ENCODE peak calls at places on chromosome 18, in five cellular contexts. R, I, N, F and B are unnamed samples. For H3K27me3, the result is how much of the 10 kb centered on the place peaks cover.

GRCh38 chr18:36284671-36285295 is 12.7 kb upstream of the FHOD3 start:
- DNase-seq in R (no peak), I (no peak), N (no peak), F (no peak), B (no peak)

GRCh38 chr18:63438181-63438580 is 15.9 kb upstream of the VPS4B start:
- DNase-seq in R (no peak), I (no peak), N (no peak), F (no peak), B (no peak)

GRCh38 chr18:48831113-48831759 is 119.5 kb downstream of the SMAD7 start:
- DNase-seq in R (no peak), I (peak), N (no peak), F (peak), B (no peak)

GRCh38 chr18:70233974-70234373 is 28.5 kb upstream of the RTTN start:
- DNase-seq in R (no peak), I (no peak), N (no peak), F (no peak), B (no peak)

GRCh38 chr18:26227051-26227672 is 917 bp downstream of the TAF4B start:
- DNase-seq in R (no peak), I (peak), N (no peak), F (peak), B (no peak)

GRCh38 chr18:38025433-38026038 is 459.9 kb upstream of the CELF4 start:
- DNase-seq in R (no peak), I (no peak), N (no peak), F (no peak), B (no peak)

GRCh38 chr18:55447672-55448018 is 140.3 kb downstream of the TCF4 start:
- DNase-seq in R (no peak), I (no peak), N (no peak), F (no peak), B (no peak)

GRCh38 chr18:7084766-7085080 is 32.9 kb downstream of the LAMA1 start:
- DNase-seq in R (no peak), I (no peak), N (no peak), F (no peak), B (no peak)

GRCh38 chr18:45765740-45766139 is 41.8 kb downstream of the SLC14A1 start:
- DNase-seq in R (no peak), I (no peak), N (no peak), F (no peak), B (no peak)

GRCh38 chr18:51122266-51123045 is 75.0 kb downstream of the MEX3C start:
- DNase-seq in R (no peak), I (no peak), N (no peak), F (no peak), B (no peak)

GRCh38 chr18:55781481-55781957 is 193.5 kb upstream of the TCF4 start:
- DNase-seq in R (no peak), I (peak), N (no peak), F (no peak), B (no peak)

GRCh38 chr18:907171-907879 is 2.7 kb downstream of the ADCYAP1 start:
- DNase-seq in R (no peak), I (no peak), N (no peak), F (no peak), B (peak)

GRCh38 chr18:64244571-64244970 is 95.7 kb upstream of the LINC00305 start:
- DNase-seq in R (no peak), I (no peak), N (no peak), F (no peak), B (no peak)

GRCh38 chr18:2717407-2717806 is 61.9 kb downstream of the SMCHD1 start:
- DNase-seq in R (no peak), I (no peak), N (no peak), F (no peak), B (no peak)

GRCh38 chr18:65415167-65415566 is 335.6 kb upstream of the CDH7 start:
- DNase-seq in R (no peak), I (no peak), N (no peak), F (no peak), B (no peak)

GRCh38 chr18:21115519-21116411 is 4.2 kb upstream of the ROCK1 start:
- DNase-seq in R (no peak), I (no peak), N (no peak), F (no peak), B (no peak)

GRCh38 chr18:57352271-57352701 is at the start of gene ST8SIA3:
- DNase-seq in R (no peak), I (no peak), N (no peak), F (no peak), B (no peak)

GRCh38 chr18:34929336-34929780 is 111.9 kb upstream of the MAPRE2 start:
- DNase-seq in R (no peak), I (no peak), N (no peak), F (no peak), B (no peak)

GRCh38 chr18:48387300-48387699 is 21.9 kb downstream of the ZBTB7C start:
- DNase-seq in R (no peak), I (no peak), N (no peak), F (no peak), B (no peak)

GRCh38 chr18:56240405-56240804 is 398.0 kb downstream of the TXNL1 start:
- DNase-seq in R (no peak), I (no peak), N (no peak), F (no peak), B (no peak)

GRCh38 chr18:46591821-46592391 is 65.1 kb downstream of the LOXHD1 start:
- DNase-seq in R (no peak), I (no peak), N (no peak), F (no peak), B (no peak)

GRCh38 chr18:47175283-47175894 is 775 bp downstream of the IER3IP1 start:
- DNase-seq in R (no peak), I (no peak), N (no peak), F (no peak), B (peak)

GRCh38 chr18:75208055-75208835 is 694 bp downstream of the PTGR3 start:
- DNase-seq in R (no peak), I (peak), N (no peak), F (peak), B (peak)

DNA sequence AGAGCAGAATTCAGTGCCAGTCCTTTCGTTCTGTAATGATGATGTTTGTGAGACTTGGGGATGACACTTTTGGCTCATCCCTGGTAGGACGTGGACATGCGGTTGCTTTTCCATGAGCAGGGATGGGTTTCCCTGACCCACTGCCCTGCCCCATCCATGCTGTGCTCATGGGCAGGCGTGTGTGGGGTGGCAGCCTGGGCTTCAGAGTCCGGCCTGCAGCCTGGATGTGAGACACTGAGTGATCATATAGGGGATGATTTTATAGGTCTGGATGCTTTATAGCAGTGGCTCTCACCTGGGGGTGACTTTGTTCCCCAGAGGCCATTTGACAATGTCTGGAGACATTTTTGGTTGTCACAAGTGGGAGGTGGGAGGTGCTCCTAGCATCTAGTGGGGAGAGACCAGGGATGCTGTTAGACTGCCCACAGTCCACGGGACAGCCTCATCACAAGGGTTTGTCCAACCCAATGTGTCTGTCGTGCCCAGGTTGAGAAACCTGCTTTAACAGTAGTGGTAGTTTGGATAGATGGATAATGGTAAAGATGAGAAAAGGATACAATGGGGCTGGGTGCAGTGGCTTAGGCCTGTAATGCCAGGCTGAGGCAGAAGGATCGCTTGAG is 38.9 kb downstream of the LDLRAD4 start:
- DNase-seq in R (no peak), I (no peak), N (no peak), F (no peak), B (no peak)
- H3K27me3 ChIP-seq in R (under half), I (under half), N (under half), F (under half), B (under half)

GRCh38 chr18:5546660-5547059 is 2.9 kb upstream of the EPB41L3 start:
- DNase-seq in R (no peak), I (no peak), N (no peak), F (no peak), B (no peak)

GRCh38 chr18:5538541-5538940 is 5.3 kb downstream of the EPB41L3 start:
- DNase-seq in R (no peak), I (no peak), N (no peak), F (no peak), B (no peak)

GRCh38 chr18:5543036-5543671 is 643 bp downstream of the EPB41L3 start:
- DNase-seq in R (no peak), I (no peak), N (no peak), F (peak), B (peak)

GRCh38 chr18:5542393-5543035 is 1.3 kb downstream of the EPB41L3 start:
- DNase-seq in R (no peak), I (no peak), N (no peak), F (peak), B (no peak)

DNA sequence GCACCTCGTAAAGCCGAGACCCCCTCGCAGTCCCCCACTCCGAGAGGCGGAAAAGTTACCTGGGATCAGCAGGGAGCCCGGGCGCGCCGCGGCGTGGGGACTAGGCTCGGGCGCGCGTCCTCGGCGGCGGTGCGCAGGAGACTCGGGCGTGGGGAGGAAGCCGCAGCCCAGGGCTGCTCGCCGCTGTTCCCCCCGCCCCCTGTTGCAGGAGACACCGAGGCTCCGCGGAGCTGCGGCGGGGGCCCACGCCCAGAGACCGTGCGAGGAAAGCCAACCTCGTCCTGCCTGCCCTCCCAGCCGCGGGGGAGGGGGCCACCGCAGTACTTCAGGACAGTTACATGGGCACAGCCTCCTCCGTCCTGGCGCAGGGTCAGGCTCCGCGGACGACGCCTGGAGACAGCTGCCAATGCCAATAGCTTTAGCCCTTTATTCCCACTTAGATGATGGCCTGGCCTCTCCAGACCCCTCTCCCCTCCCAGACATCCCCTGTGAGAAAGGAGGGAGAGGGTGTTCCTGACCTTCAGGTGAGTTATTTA is at the start of gene EPB41L3:
- DNase-seq in R (no peak), I (peak), N (no peak), F (peak), B (peak)
- TF ChIP-seq POLR2A in R (peak), I (peak), N (no peak), F (no peak), B (peak)

GRCh38 chr18:61951396-61951795 is 58.6 kb upstream of the RNF152 start:
- DNase-seq in R (no peak), I (no peak), N (no peak), F (no peak), B (no peak)

GRCh38 chr18:61948842-61949438 is 56.1 kb upstream of the RNF152 start:
- DNase-seq in R (no peak), I (no peak), N (no peak), F (no peak), B (no peak)

GRCh38 chr18:61950371-61950770 is 57.6 kb upstream of the RNF152 start:
- DNase-seq in R (no peak), I (no peak), N (no peak), F (no peak), B (no peak)

GRCh38 chr18:61948196-61948800 is 55.5 kb upstream of the RNF152 start:
- DNase-seq in R (no peak), I (no peak), N (no peak), F (no peak), B (no peak)

DNA sequence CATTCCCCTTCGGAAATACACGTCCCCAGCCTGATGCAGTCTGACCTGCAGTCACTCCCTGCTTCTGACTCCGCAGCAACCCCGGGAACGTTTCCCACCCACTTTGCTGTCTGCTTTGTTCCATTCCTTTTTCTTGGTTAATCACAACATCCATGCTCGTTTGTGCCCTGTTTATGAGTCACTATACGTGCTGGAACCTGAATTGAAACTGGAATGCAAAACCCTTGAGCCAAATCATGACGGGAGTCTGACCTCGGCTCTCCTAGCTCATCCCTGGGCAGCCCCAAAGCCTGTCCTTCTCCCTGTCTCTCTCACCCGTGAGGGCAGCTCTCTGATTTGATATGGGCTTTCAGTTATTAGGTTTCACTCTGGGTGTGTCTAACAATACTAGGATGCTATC is 57.1 kb upstream of the RNF152 start:
- DNase-seq in R (no peak), I (peak), N (no peak), F (no peak), B (no peak)
- H3K27me3 ChIP-seq in R (under half), I (under half), N (under half), F (under half), B (under half)

DNA sequence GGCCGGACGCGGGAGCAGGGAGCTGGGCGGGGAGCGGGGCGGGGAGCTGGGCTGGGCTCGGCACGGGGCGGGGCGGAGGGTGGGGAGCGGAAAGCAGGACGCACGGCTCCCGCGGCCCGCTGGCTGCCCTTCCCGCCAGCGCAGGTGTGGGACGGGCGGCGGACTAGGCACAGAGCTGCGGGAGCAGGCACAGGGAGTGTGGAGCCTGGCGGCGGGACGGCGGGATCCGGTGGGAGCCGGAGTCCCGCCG is at the start of gene IMPA2:
- DNase-seq in R (no peak), I (no peak), N (no peak), F (no peak), B (no peak)
- TF ChIP-seq POLR2A in R (peak), I (peak), N (peak), F (no peak), B (peak)